ENCODE peak calls at places on chromosome 6, in seven cellular contexts. O is brain microvascular endothelial cell, I is upper lobe of right lung, L is AG04449, K is uterus, M is mesendoderm, E is OCI-LY7. X is an unnamed sample.

GRCh38 chr6:22605736-22606135 is 36.4 kb downstream of the HDGFL1 start:
- DNase-seq in L (no peak), M (no peak), E (no peak), O (no peak), I (no peak), K (no peak), X (no peak)

GRCh38 chr6:12012231-12012565 is at the start of gene HIVEP1:
- DNase-seq in M (peak; percentile 47), I (no peak), O (no peak), K (peak; percentile 40), E (no peak), L (no peak), X (no peak)

GRCh38 chr6:17021539-17021889 is 80.3 kb upstream of the STMND1 start:
- DNase-seq in M (no peak), O (peak; percentile 38), E (no peak), I (no peak), L (no peak), K (no peak), X (peak; percentile 57)

GRCh38 chr6:158158123-158158522 is 9.9 kb downstream of the SERAC1 start:
- DNase-seq in O (no peak), M (no peak), L (no peak), I (no peak), E (no peak), K (no peak), X (no peak)

GRCh38 chr6:33622456-33623431 is 1.6 kb downstream of the ITPR3 start:
- DNase-seq in L (no peak), K (no peak), O (no peak), I (peak; percentile 82), E (no peak), M (peak; percentile 58), X (no peak)

GRCh38 chr6:44594471-44594870 is 207.0 kb downstream of the CDC5L start:
- DNase-seq in K (no peak), M (peak; percentile 91), E (no peak), O (no peak), L (no peak), I (no peak), X (no peak)

GRCh38 chr6:21507811-21508210 is 85.7 kb upstream of the SOX4 start:
- DNase-seq in L (no peak), E (no peak), O (no peak), K (no peak), M (no peak), I (no peak), X (no peak)

GRCh38 chr6:15916581-15916980 is 212.3 kb upstream of the MYLIP start:
- DNase-seq in E (no peak), I (no peak), O (no peak), M (no peak), K (no peak), L (no peak), X (no peak)

GRCh38 chr6:47079638-47080037 is 37.5 kb upstream of the ADGRF1 start:
- DNase-seq in L (no peak), E (no peak), K (no peak), I (no peak), O (no peak), M (peak; percentile 67), X (no peak)

GRCh38 chr6:136326038-136326561 is 36.5 kb upstream of the BCLAF1 start:
- DNase-seq in O (no peak), M (peak; percentile 58), K (no peak), E (peak; percentile 9), L (no peak), I (no peak), X (no peak)

GRCh38 chr6:150032598-150032997 is 7.3 kb upstream of the RAET1L start:
- DNase-seq in E (no peak), L (no peak), O (no peak), K (no peak), I (no peak), M (no peak), X (no peak)

GRCh38 chr6:257031-257725 is 35.1 kb upstream of the DUSP22 start:
- DNase-seq in K (no peak), L (no peak), O (no peak), M (no peak), E (no peak), I (no peak), X (peak; percentile 38)

GRCh38 chr6:142387997-142388815 is 86.4 kb downstream of the ADGRG6 start:
- DNase-seq in I (no peak), K (no peak), M (peak; percentile 53), O (peak; percentile 43), L (no peak), E (peak; percentile 41), X (no peak)
- H3K4me3 ChIP-seq in I (no peak overlapping the region), K (no peak overlapping the region), M (no peak overlapping the region), O (no peak overlapping the region), L (no peak overlapping the region), E (no peak overlapping the region), X (no peak overlapping the region)

GRCh38 chr6:131948692-131949614 is 2.2 kb downstream of the CCN2 start:
- DNase-seq in K (peak; percentile 58), L (peak; percentile 87), O (peak; percentile 98), M (peak; percentile 71), E (no peak), I (no peak), X (no peak)

GRCh38 chr6:131951576-131952230 is 531 bp upstream of the CCN2 start:
- DNase-seq in E (no peak), I (no peak), L (no peak), K (no peak), O (no peak), M (no peak), X (no peak)

GRCh38 chr6:131949615-131949908 is 1.6 kb downstream of the CCN2 start:
- DNase-seq in L (no peak), E (no peak), M (no peak), I (no peak), K (no peak), O (no peak), X (no peak)

GRCh38 chr6:131950767-131951575 is at the start of gene CCN2:
- DNase-seq in E (no peak), M (peak; percentile 99), L (peak; percentile 99), I (peak; percentile 87), K (peak; percentile 88), O (peak; percentile 99), X (peak; percentile 97)

DNA sequence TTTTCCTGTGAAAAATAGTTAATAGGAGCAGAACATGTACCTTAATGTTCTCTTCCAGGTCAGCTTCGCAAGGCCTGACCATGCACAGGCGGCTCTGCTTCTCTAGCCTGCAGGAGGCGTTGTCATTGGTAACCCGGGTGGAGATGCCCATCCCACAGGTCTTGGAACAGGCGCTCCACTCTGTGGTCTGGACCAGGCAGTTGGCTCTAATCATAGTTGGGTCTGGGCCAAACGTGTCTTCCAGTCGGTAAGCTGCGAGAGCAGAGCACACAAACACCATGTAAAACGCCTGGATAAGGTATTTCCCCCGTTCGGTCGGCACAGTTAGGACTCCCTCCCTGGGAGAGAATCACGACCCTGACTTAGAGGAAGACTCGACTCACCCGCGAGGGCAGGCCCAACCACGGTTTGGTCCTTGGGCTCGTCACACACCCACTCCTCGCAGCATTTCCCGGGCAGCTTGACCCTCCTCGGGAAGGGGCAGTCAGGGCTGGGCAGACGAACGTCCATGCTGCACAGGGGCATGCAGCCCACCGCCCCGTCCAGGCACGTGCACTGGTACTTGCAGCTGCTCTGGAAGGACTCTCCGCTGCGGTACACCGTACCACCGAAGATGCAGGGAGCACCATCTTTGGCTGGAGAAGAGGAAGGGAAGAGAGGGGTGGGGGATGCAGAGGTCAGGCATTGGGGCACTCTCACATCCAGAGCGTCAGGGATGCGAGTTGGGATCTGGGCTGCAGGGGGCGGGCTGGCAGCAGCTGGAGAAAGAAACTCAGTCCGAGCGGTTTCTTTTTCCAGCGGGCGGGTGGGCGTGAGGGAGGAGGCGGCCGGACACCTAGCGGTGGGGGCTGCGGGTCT is 1.0 kb downstream of the CCN2 start:
- DNase-seq in K (peak; percentile 87), E (no peak), L (peak; percentile 79), O (peak; percentile 98), I (peak; percentile 82), M (peak; percentile 91), X (peak; percentile 73)
- H3K4me3 ChIP-seq in K (peak overlapping the region; percentile 72), E (no peak overlapping the region), L (peak overlapping the region; percentile 97), O (peak overlapping the region; percentile 92), I (peak overlapping the region; percentile 71), M (peak overlapping the region; percentile 10), X (peak overlapping the region; percentile 68)

GRCh38 chr6:144661101-144661806 is 376.1 kb downstream of the UTRN start:
- DNase-seq in O (no peak), E (no peak), L (no peak), M (peak; percentile 69), K (no peak), I (no peak), X (no peak)

GRCh38 chr6:144659202-144659731 is 374.1 kb downstream of the UTRN start:
- DNase-seq in M (peak; percentile 84), L (no peak), E (no peak), I (no peak), O (peak; percentile 58), K (peak; percentile 51), X (peak; percentile 59)

GRCh38 chr6:144660545-144660944 is 375.4 kb downstream of the UTRN start:
- DNase-seq in E (no peak), I (no peak), M (no peak), O (no peak), L (no peak), K (no peak), X (no peak)

GRCh38 chr6:144657691-144658090 is 372.6 kb downstream of the UTRN start:
- DNase-seq in O (peak; percentile 53), I (no peak), K (no peak), M (peak; percentile 46), L (no peak), E (no peak), X (no peak)

DNA sequence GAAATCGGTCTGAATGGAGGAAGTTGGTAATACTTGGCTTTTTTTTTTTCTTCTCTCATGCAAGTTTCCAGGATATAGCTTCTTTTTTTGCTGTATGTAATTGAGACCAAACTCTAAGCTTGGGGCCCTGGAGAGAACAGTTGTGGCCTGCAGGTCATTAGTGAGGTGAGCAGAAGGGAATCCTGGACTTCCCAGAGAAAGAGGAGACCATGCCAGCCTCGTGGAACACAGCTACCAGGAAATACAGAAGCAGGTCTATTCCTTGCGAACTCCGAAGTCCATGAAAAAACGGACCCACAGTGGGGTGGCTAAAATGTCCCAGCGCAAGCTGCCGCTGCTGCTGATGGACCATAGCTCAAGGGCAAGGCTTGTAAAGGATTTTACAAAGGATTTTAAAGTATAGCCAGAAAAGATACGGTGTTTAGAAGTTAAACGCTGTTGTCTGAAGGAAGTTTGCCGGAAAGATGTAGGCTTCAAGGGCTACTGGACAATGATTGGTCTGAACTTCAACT is 374.7 kb downstream of the UTRN start:
- DNase-seq in O (no peak), L (no peak), K (no peak), E (no peak), I (no peak), M (no peak), X (no peak)
- H3K4me3 ChIP-seq in O (no peak overlapping the region), L (no peak overlapping the region), K (no peak overlapping the region), E (no peak overlapping the region), I (peak overlapping the region; percentile 14), M (no peak overlapping the region), X (no peak overlapping the region)

DNA sequence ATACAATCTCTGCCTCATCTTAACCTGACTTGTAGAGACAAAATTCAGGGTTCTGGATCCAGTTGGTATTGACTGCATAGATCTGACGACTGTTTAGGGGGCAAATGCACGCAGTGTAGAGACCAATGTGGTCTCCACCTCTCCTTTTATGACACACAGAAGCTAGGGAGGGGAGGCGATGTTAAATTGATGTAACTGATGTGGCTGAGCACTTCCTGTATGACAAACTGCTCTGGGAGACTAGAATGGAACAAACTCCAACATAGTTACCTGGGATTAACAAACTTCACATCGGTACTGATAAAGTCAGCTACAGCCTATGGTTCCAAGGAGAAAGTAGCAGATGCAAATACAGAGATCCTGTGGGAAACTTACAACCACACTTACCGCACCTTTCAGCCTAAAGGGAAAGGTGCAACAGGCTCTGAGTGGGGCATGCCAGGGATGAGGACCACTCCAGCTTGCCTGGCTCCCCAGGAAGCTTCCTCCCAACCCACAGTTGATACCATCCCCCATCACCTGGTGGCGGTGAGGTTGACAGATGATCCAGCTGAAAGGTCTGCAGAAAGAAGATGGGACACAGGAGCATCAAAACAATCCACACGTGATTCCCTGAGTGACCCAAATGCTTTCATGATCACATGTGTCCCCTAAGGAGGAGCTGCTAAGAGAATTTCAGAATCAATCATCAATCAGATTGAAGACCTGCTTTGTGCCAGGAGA is 60.6 kb upstream of the MRPS10 start:
- DNase-seq in L (no peak), K (no peak), E (no peak), I (no peak), M (no peak), O (no peak), X (no peak)
- H3K4me3 ChIP-seq in L (no peak overlapping the region), K (no peak overlapping the region), E (no peak overlapping the region), I (no peak overlapping the region), M (no peak overlapping the region), O (no peak overlapping the region), X (no peak overlapping the region)

X was measured in skeletal muscle cell.